ENCODE peak calls at places on chromosomes 6 and 20, in four cellular contexts. One of them, this sample, is unnamed.

GRCh38 chr6:70709826-70710225 is 42.1 kb downstream of the SMAP1 start:
- DNase-seq in tibial nerve: no peak
- DNase-seq in A549: peak; percentile 18
- DNase-seq in heart left ventricle: no peak
- DNase-seq in this sample: peak; percentile 5

GRCh38 chr6:42010185-42010872 is 40.0 kb upstream of the TAF8 start:
- DNase-seq in tibial nerve: no peak
- DNase-seq in A549: no peak
- DNase-seq in heart left ventricle: peak; percentile 33
- DNase-seq in this sample: no peak

GRCh38 chr6:113586413-113586812 is 270.7 kb upstream of the MARCKS start:
- DNase-seq in tibial nerve: no peak
- DNase-seq in A549: no peak
- DNase-seq in heart left ventricle: no peak
- DNase-seq in this sample: no peak

GRCh38 chr6:156175971-156176421 is 601.2 kb upstream of the ARID1B start:
- DNase-seq in tibial nerve: no peak
- DNase-seq in A549: peak; percentile 29
- DNase-seq in heart left ventricle: peak; percentile 78
- DNase-seq in this sample: no peak

GRCh38 chr6:113464536-113464935 is 392.6 kb upstream of the MARCKS start:
- DNase-seq in tibial nerve: no peak
- DNase-seq in A549: no peak
- DNase-seq in heart left ventricle: no peak
- DNase-seq in this sample: no peak

GRCh38 chr6:9463311-9463710 is 951.6 kb downstream of the TFAP2A start:
- DNase-seq in tibial nerve: no peak
- DNase-seq in A549: peak; percentile 31
- DNase-seq in heart left ventricle: no peak
- DNase-seq in this sample: no peak

GRCh38 chr6:116476021-116476678 is 15.0 kb downstream of the CALHM6 start:
- DNase-seq in tibial nerve: no peak
- DNase-seq in A549: no peak
- DNase-seq in heart left ventricle: no peak
- DNase-seq in this sample: no peak

GRCh38 chr20:55232647-55233046 is 757.3 kb downstream of the DOK5 start:
- DNase-seq in tibial nerve: no peak
- DNase-seq in A549: no peak
- DNase-seq in heart left ventricle: no peak
- DNase-seq in this sample: no peak

GRCh38 chr20:6501061-6501460 is 266.4 kb upstream of the BMP2 start:
- DNase-seq in tibial nerve: no peak
- DNase-seq in A549: peak; percentile 13
- DNase-seq in heart left ventricle: no peak
- DNase-seq in this sample: peak; percentile 7

GRCh38 chr6:431504-431903 is 40.0 kb downstream of the IRF4 start:
- DNase-seq in tibial nerve: no peak
- DNase-seq in A549: no peak
- DNase-seq in heart left ventricle: no peak
- DNase-seq in this sample: no peak

GRCh38 chr20:22526512-22527012 is 57.8 kb downstream of the FOXA2 start:
- DNase-seq in tibial nerve: no peak
- DNase-seq in A549: no peak
- DNase-seq in heart left ventricle: no peak
- DNase-seq in this sample: no peak

GRCh38 chr6:85353012-85353411 is 96.9 kb upstream of the NT5E start:
- DNase-seq in tibial nerve: no peak
- DNase-seq in A549: no peak
- DNase-seq in heart left ventricle: no peak
- DNase-seq in this sample: no peak

GRCh38 chr20:8875586-8875985 is 193.3 kb upstream of the PLCB4 start:
- DNase-seq in tibial nerve: no peak
- DNase-seq in A549: no peak
- DNase-seq in heart left ventricle: no peak
- DNase-seq in this sample: no peak

GRCh38 chr6:136083540-136083939 is 166.6 kb downstream of the MTFR2 start:
- DNase-seq in tibial nerve: no peak
- DNase-seq in A549: no peak
- DNase-seq in heart left ventricle: no peak
- DNase-seq in this sample: no peak

GRCh38 chr6:82017773-82018172 is 229.8 kb downstream of the IBTK start:
- DNase-seq in tibial nerve: no peak
- DNase-seq in A549: no peak
- DNase-seq in heart left ventricle: no peak
- DNase-seq in this sample: no peak

GRCh38 chr20:59253779-59254319 is 46.6 kb upstream of the EDN3 start:
- DNase-seq in tibial nerve: no peak
- DNase-seq in A549: no peak
- DNase-seq in heart left ventricle: no peak
- DNase-seq in this sample: no peak

GRCh38 chr20:33490023-33490933 is at the start of gene CBFA2T2:
- DNase-seq in tibial nerve: peak; percentile 31
- DNase-seq in A549: peak; percentile 66
- DNase-seq in heart left ventricle: peak; percentile 72
- DNase-seq in this sample: peak; percentile 64
- TF ChIP-seq POLR2A in tibial nerve: no peak
- TF ChIP-seq POLR2A in A549: no peak
- TF ChIP-seq POLR2A in heart left ventricle: no peak
- TF ChIP-seq POLR2A in this sample: peak; percentile 64

GRCh38 chr6:154165488-154165887 is 126.4 kb downstream of the OPRM1 start:
- DNase-seq in tibial nerve: no peak
- DNase-seq in A549: no peak
- DNase-seq in heart left ventricle: no peak
- DNase-seq in this sample: no peak

GRCh38 chr6:154166140-154166539 is 127.1 kb downstream of the OPRM1 start:
- DNase-seq in tibial nerve: peak; percentile 16
- DNase-seq in A549: no peak
- DNase-seq in heart left ventricle: no peak
- DNase-seq in this sample: no peak

GRCh38 chr6:154164397-154164796 is 125.4 kb downstream of the OPRM1 start:
- DNase-seq in tibial nerve: peak; percentile 72
- DNase-seq in A549: no peak
- DNase-seq in heart left ventricle: peak; percentile 15
- DNase-seq in this sample: no peak

GRCh38 chr6:154169193-154169847 is 130.3 kb downstream of the OPRM1 start:
- DNase-seq in tibial nerve: no peak
- DNase-seq in A549: no peak
- DNase-seq in heart left ventricle: no peak
- DNase-seq in this sample: no peak

GRCh38 chr6:154167163-154167562 is 128.1 kb downstream of the OPRM1 start:
- DNase-seq in tibial nerve: peak; percentile 13
- DNase-seq in A549: no peak
- DNase-seq in heart left ventricle: no peak
- DNase-seq in this sample: no peak
- TF ChIP-seq POLR2A in tibial nerve: no peak
- TF ChIP-seq POLR2A in A549: no peak
- TF ChIP-seq POLR2A in heart left ventricle: no peak
- TF ChIP-seq POLR2A in this sample: no peak

GRCh38 chr6:51336185-51336584 is 517.5 kb downstream of the TFAP2B start:
- DNase-seq in tibial nerve: no peak
- DNase-seq in A549: no peak
- DNase-seq in heart left ventricle: no peak
- DNase-seq in this sample: no peak

GRCh38 chr6:51339728-51340127 is 521.1 kb downstream of the TFAP2B start:
- DNase-seq in tibial nerve: no peak
- DNase-seq in A549: no peak
- DNase-seq in heart left ventricle: no peak
- DNase-seq in this sample: no peak

GRCh38 chr6:51335543-51335942 is 516.9 kb downstream of the TFAP2B start:
- DNase-seq in tibial nerve: no peak
- DNase-seq in A549: no peak
- DNase-seq in heart left ventricle: no peak
- DNase-seq in this sample: no peak

GRCh38 chr6:51339108-51339507 is 520.4 kb downstream of the TFAP2B start:
- DNase-seq in tibial nerve: no peak
- DNase-seq in A549: no peak
- DNase-seq in heart left ventricle: no peak
- DNase-seq in this sample: no peak

GRCh38 chr6:51337277-51337676 is 518.6 kb downstream of the TFAP2B start:
- DNase-seq in tibial nerve: no peak
- DNase-seq in A549: no peak
- DNase-seq in heart left ventricle: no peak
- DNase-seq in this sample: no peak
- TF ChIP-seq POLR2A in tibial nerve: no peak
- TF ChIP-seq POLR2A in A549: no peak
- TF ChIP-seq POLR2A in heart left ventricle: no peak
- TF ChIP-seq POLR2A in this sample: no peak

GRCh38 chr20:37294262-37294981 is 5.0 kb downstream of the MANBAL start:
- DNase-seq in tibial nerve: no peak
- DNase-seq in A549: no peak
- DNase-seq in heart left ventricle: no peak
- DNase-seq in this sample: no peak
- TF ChIP-seq POLR2A in tibial nerve: no peak
- TF ChIP-seq POLR2A in A549: no peak
- TF ChIP-seq POLR2A in heart left ventricle: no peak
- TF ChIP-seq POLR2A in this sample: no peak

GRCh38 chr6:149862901-149863595 is 1.1 kb downstream of the LRP11 start:
- DNase-seq in tibial nerve: peak; percentile 40
- DNase-seq in A549: peak; percentile 69
- DNase-seq in heart left ventricle: peak; percentile 76
- DNase-seq in this sample: peak; percentile 40
- TF ChIP-seq POLR2A in tibial nerve: no peak
- TF ChIP-seq POLR2A in A549: peak; percentile 46
- TF ChIP-seq POLR2A in heart left ventricle: no peak
- TF ChIP-seq POLR2A in this sample: peak; percentile 53

DNA sequence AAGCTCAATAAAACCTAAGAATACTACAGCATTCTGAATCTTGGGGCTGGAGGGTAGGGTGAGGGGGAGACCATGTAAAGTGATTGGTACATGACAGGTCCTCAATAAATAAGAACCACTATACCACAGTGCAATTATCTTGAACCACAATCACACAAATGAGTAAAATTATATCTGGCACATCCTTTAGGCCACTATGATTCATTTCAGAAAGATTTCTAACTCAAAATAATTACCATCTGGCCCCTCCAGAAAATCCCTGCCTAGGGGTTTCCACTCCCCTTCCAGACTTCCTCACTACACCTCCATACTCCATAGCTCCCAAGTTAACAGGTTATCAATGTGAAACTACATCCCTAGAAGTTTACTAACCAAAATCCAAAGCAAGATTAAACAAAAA is 19.7 kb downstream of the AKIRIN2 start:
- DNase-seq in tibial nerve: no peak
- DNase-seq in A549: no peak
- DNase-seq in heart left ventricle: no peak
- DNase-seq in this sample: no peak
- TF ChIP-seq POLR2A in tibial nerve: no peak
- TF ChIP-seq POLR2A in A549: no peak
- TF ChIP-seq POLR2A in heart left ventricle: no peak
- TF ChIP-seq POLR2A in this sample: no peak

GRCh38 chr6:157980288-157981131 is 1.2 kb upstream of the SYNJ2 start:
- DNase-seq in tibial nerve: no peak
- DNase-seq in A549: no peak
- DNase-seq in heart left ventricle: no peak
- DNase-seq in this sample: no peak

GRCh38 chr6:157982580-157983438 is 1.1 kb downstream of the SYNJ2 start:
- DNase-seq in tibial nerve: no peak
- DNase-seq in A549: peak; percentile 69
- DNase-seq in heart left ventricle: no peak
- DNase-seq in this sample: peak; percentile 45

GRCh38 chr6:157981132-157981394 is 600 bp upstream of the SYNJ2 start:
- DNase-seq in tibial nerve: no peak
- DNase-seq in A549: no peak
- DNase-seq in heart left ventricle: no peak
- DNase-seq in this sample: no peak

GRCh38 chr6:157982297-157982579 is 575 bp downstream of the SYNJ2 start:
- DNase-seq in tibial nerve: no peak
- DNase-seq in A549: peak; percentile 24
- DNase-seq in heart left ventricle: peak; percentile 38
- DNase-seq in this sample: no peak

DNA sequence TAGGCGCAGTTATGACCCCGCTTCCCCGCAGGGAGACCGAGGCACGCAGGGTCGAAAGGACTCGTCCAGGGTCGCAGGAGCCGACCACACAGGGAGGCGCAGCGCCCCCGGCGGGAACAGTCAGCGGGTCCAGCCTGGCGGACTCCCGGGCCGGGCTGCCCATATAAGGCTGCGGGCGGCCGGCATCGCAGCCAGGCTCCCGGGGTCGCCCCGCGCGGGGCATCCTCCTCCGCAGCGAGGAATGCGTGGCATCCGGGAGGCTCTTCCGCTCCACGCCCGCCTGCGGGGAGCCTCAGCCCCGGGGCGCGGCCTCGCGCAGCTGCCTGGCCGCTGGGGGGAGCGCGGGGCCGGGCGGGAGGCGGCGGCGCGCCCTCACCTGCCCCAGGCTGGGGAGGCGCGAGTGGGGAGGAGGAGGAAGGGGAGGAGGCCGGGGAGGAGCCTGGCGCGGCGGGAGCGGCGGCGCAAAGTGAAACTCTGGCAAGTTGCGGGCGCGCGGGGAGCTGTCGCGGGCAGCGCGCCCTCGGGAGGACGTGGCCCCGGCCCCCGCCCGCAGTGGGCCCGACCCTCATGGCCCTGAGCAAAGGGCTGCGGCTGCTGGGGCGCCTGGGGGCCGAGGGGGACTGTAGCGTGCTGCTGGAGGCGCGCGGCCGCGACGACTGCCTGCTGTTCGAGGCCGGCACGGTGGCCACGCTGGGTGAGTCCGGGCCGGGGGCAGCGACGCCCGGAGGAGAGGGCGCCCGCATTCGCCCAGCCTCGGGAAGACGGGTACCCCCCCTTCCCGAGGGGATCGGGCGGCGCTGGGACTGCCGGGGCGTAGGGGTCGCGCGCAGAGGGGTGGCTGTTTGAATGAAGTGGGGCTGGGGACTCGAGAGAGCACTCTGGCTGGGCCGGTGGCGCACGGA is at the start of gene SYNJ2:
- DNase-seq in tibial nerve: no peak
- DNase-seq in A549: peak; percentile 71
- DNase-seq in heart left ventricle: peak; percentile 86
- DNase-seq in this sample: peak; percentile 58
- TF ChIP-seq POLR2A in tibial nerve: peak; percentile 28
- TF ChIP-seq POLR2A in A549: no peak
- TF ChIP-seq POLR2A in heart left ventricle: peak; percentile 54
- TF ChIP-seq POLR2A in this sample: peak; percentile 71